ENCODE peak calls at places on chromosomes 13 and 19, in eight cellular contexts. One of them, this sample, is unnamed.

GRCh38 chr19:48569814-48570213 is 17.8 kb downstream of the SULT2B1 start:
- DNase-seq in left colon: no peak
- DNase-seq in heart right ventricle: no peak
- DNase-seq in cardiac fibroblast: no peak
- DNase-seq in cerebellar nuclear complex: no peak
- DNase-seq in Calu3: no peak
- DNase-seq in amniotic stem cell: no peak
- DNase-seq in iris pigment epithelial cell: peak
- DNase-seq in this sample: peak

GRCh38 chr19:39941615-39942507 is 7.4 kb upstream of the FCGBP start:
- DNase-seq in left colon: peak
- DNase-seq in heart right ventricle: peak
- DNase-seq in cardiac fibroblast: peak
- DNase-seq in cerebellar nuclear complex: no peak
- DNase-seq in Calu3: peak
- DNase-seq in amniotic stem cell: no peak
- DNase-seq in iris pigment epithelial cell: peak
- DNase-seq in this sample: peak

GRCh38 chr19:14616310-14616870 is 33.5 kb downstream of the CLEC17A start:
- DNase-seq in left colon: no peak
- DNase-seq in heart right ventricle: no peak
- DNase-seq in cardiac fibroblast: no peak
- DNase-seq in cerebellar nuclear complex: no peak
- DNase-seq in Calu3: no peak
- DNase-seq in amniotic stem cell: no peak
- DNase-seq in iris pigment epithelial cell: no peak
- DNase-seq in this sample: no peak

GRCh38 chr13:89865331-89865833 is 1482.1 kb upstream of the MIR17HG start:
- DNase-seq in left colon: no peak
- DNase-seq in heart right ventricle: no peak
- DNase-seq in cardiac fibroblast: no peak
- DNase-seq in cerebellar nuclear complex: no peak
- DNase-seq in Calu3: no peak
- DNase-seq in amniotic stem cell: no peak
- DNase-seq in iris pigment epithelial cell: peak
- DNase-seq in this sample: no peak

GRCh38 chr19:5049561-5049960 is 80.6 kb downstream of the KDM4B start:
- DNase-seq in left colon: no peak
- DNase-seq in heart right ventricle: no peak
- DNase-seq in cardiac fibroblast: no peak
- DNase-seq in cerebellar nuclear complex: no peak
- DNase-seq in Calu3: no peak
- DNase-seq in amniotic stem cell: no peak
- DNase-seq in iris pigment epithelial cell: no peak
- DNase-seq in this sample: no peak

GRCh38 chr19:48558018-48558684 is 6.2 kb downstream of the SULT2B1 start:
- DNase-seq in left colon: peak
- DNase-seq in heart right ventricle: no peak
- DNase-seq in cardiac fibroblast: peak
- DNase-seq in cerebellar nuclear complex: no peak
- DNase-seq in Calu3: peak
- DNase-seq in amniotic stem cell: no peak
- DNase-seq in iris pigment epithelial cell: peak
- DNase-seq in this sample: peak

GRCh38 chr13:93603043-93603442 is 376.4 kb downstream of the GPC6 start:
- DNase-seq in left colon: no peak
- DNase-seq in heart right ventricle: no peak
- DNase-seq in cardiac fibroblast: peak
- DNase-seq in cerebellar nuclear complex: no peak
- DNase-seq in Calu3: no peak
- DNase-seq in amniotic stem cell: peak
- DNase-seq in iris pigment epithelial cell: peak
- DNase-seq in this sample: peak

GRCh38 chr13:98939552-98940306 is 38.1 kb downstream of the DOCK9 start:
- DNase-seq in left colon: no peak
- DNase-seq in heart right ventricle: no peak
- DNase-seq in cardiac fibroblast: no peak
- DNase-seq in cerebellar nuclear complex: no peak
- DNase-seq in Calu3: no peak
- DNase-seq in amniotic stem cell: no peak
- DNase-seq in iris pigment epithelial cell: no peak
- DNase-seq in this sample: no peak

GRCh38 chr13:31755803-31756212 is 16.5 kb downstream of the RXFP2 start:
- DNase-seq in left colon: no peak
- DNase-seq in heart right ventricle: no peak
- DNase-seq in cardiac fibroblast: peak
- DNase-seq in cerebellar nuclear complex: no peak
- DNase-seq in Calu3: no peak
- DNase-seq in amniotic stem cell: no peak
- DNase-seq in iris pigment epithelial cell: peak
- DNase-seq in this sample: no peak

GRCh38 chr19:41426952-41427646 is at the start of gene B3GNT8:
- DNase-seq in left colon: peak
- DNase-seq in heart right ventricle: peak
- DNase-seq in cardiac fibroblast: peak
- DNase-seq in cerebellar nuclear complex: peak
- DNase-seq in Calu3: peak
- DNase-seq in amniotic stem cell: no peak
- DNase-seq in iris pigment epithelial cell: peak
- DNase-seq in this sample: peak

GRCh38 chr19:40006273-40006691 is 9.4 kb downstream of the ZNF546 start:
- DNase-seq in left colon: no peak
- DNase-seq in heart right ventricle: peak
- DNase-seq in cardiac fibroblast: peak
- DNase-seq in cerebellar nuclear complex: no peak
- DNase-seq in Calu3: peak
- DNase-seq in amniotic stem cell: no peak
- DNase-seq in iris pigment epithelial cell: peak
- DNase-seq in this sample: peak

GRCh38 chr13:78137404-78138142 is 218.9 kb upstream of the EDNRB start:
- DNase-seq in left colon: no peak
- DNase-seq in heart right ventricle: no peak
- DNase-seq in cardiac fibroblast: peak
- DNase-seq in cerebellar nuclear complex: peak
- DNase-seq in Calu3: peak
- DNase-seq in amniotic stem cell: peak
- DNase-seq in iris pigment epithelial cell: peak
- DNase-seq in this sample: peak

GRCh38 chr13:74092711-74093110 is 41.5 kb downstream of the KLF12 start:
- DNase-seq in left colon: no peak
- DNase-seq in heart right ventricle: no peak
- DNase-seq in cardiac fibroblast: no peak
- DNase-seq in cerebellar nuclear complex: no peak
- DNase-seq in Calu3: no peak
- DNase-seq in amniotic stem cell: no peak
- DNase-seq in iris pigment epithelial cell: no peak
- DNase-seq in this sample: no peak

GRCh38 chr19:13029893-13030292 is 34.6 kb downstream of the NFIX start:
- DNase-seq in left colon: peak
- DNase-seq in heart right ventricle: no peak
- DNase-seq in cardiac fibroblast: no peak
- DNase-seq in cerebellar nuclear complex: peak
- DNase-seq in Calu3: no peak
- DNase-seq in amniotic stem cell: no peak
- DNase-seq in iris pigment epithelial cell: no peak
- DNase-seq in this sample: peak

GRCh38 chr19:2885736-2886135 is 15.0 kb upstream of the ZNF57 start:
- DNase-seq in left colon: no peak
- DNase-seq in heart right ventricle: no peak
- DNase-seq in cardiac fibroblast: no peak
- DNase-seq in cerebellar nuclear complex: no peak
- DNase-seq in Calu3: no peak
- DNase-seq in amniotic stem cell: no peak
- DNase-seq in iris pigment epithelial cell: no peak
- DNase-seq in this sample: no peak

GRCh38 chr19:56109216-56109615 is 11.9 kb downstream of the ZNF787 start:
- DNase-seq in left colon: no peak
- DNase-seq in heart right ventricle: no peak
- DNase-seq in cardiac fibroblast: peak
- DNase-seq in cerebellar nuclear complex: no peak
- DNase-seq in Calu3: no peak
- DNase-seq in amniotic stem cell: no peak
- DNase-seq in iris pigment epithelial cell: peak
- DNase-seq in this sample: no peak

GRCh38 chr19:51347209-51347928 is 5.4 kb upstream of the VSIG10L start:
- DNase-seq in left colon: no peak
- DNase-seq in heart right ventricle: no peak
- DNase-seq in cardiac fibroblast: no peak
- DNase-seq in cerebellar nuclear complex: no peak
- DNase-seq in Calu3: no peak
- DNase-seq in amniotic stem cell: no peak
- DNase-seq in iris pigment epithelial cell: no peak
- DNase-seq in this sample: no peak

GRCh38 chr19:17097593-17098126 is 22.1 kb downstream of the MYO9B start:
- DNase-seq in left colon: no peak
- DNase-seq in heart right ventricle: no peak
- DNase-seq in cardiac fibroblast: peak
- DNase-seq in cerebellar nuclear complex: no peak
- DNase-seq in Calu3: peak
- DNase-seq in amniotic stem cell: no peak
- DNase-seq in iris pigment epithelial cell: no peak
- DNase-seq in this sample: peak

GRCh38 chr19:12346896-12347295 is 13.5 kb upstream of the ZNF563 start:
- DNase-seq in left colon: no peak
- DNase-seq in heart right ventricle: no peak
- DNase-seq in cardiac fibroblast: peak
- DNase-seq in cerebellar nuclear complex: no peak
- DNase-seq in Calu3: no peak
- DNase-seq in amniotic stem cell: no peak
- DNase-seq in iris pigment epithelial cell: no peak
- DNase-seq in this sample: no peak

GRCh38 chr13:39612023-39612637 is 9.1 kb upstream of the LHFPL6 start:
- DNase-seq in left colon: peak
- DNase-seq in heart right ventricle: peak
- DNase-seq in cardiac fibroblast: peak
- DNase-seq in cerebellar nuclear complex: peak
- DNase-seq in Calu3: peak
- DNase-seq in amniotic stem cell: peak
- DNase-seq in iris pigment epithelial cell: peak
- DNase-seq in this sample: peak

GRCh38 chr19:38617764-38618589 is at the start of gene MAP4K1:
- DNase-seq in left colon: peak
- DNase-seq in heart right ventricle: peak
- DNase-seq in cardiac fibroblast: no peak
- DNase-seq in cerebellar nuclear complex: no peak
- DNase-seq in Calu3: no peak
- DNase-seq in amniotic stem cell: no peak
- DNase-seq in iris pigment epithelial cell: no peak
- DNase-seq in this sample: no peak

GRCh38 chr13:86731987-86732386 is 932.8 kb upstream of the SLITRK6 start:
- DNase-seq in left colon: no peak
- DNase-seq in heart right ventricle: no peak
- DNase-seq in cardiac fibroblast: no peak
- DNase-seq in cerebellar nuclear complex: no peak
- DNase-seq in Calu3: no peak
- DNase-seq in amniotic stem cell: no peak
- DNase-seq in iris pigment epithelial cell: no peak
- DNase-seq in this sample: no peak

GRCh38 chr13:20390526-20391175 is 135.0 kb downstream of the CRYL1 start:
- DNase-seq in left colon: no peak
- DNase-seq in heart right ventricle: no peak
- DNase-seq in cardiac fibroblast: no peak
- DNase-seq in cerebellar nuclear complex: no peak
- DNase-seq in Calu3: no peak
- DNase-seq in amniotic stem cell: no peak
- DNase-seq in iris pigment epithelial cell: no peak
- DNase-seq in this sample: no peak

GRCh38 chr13:104843328-104843727 is 1692.1 kb downstream of the EFNB2 start:
- DNase-seq in left colon: no peak
- DNase-seq in heart right ventricle: no peak
- DNase-seq in cardiac fibroblast: no peak
- DNase-seq in cerebellar nuclear complex: no peak
- DNase-seq in Calu3: no peak
- DNase-seq in amniotic stem cell: no peak
- DNase-seq in iris pigment epithelial cell: no peak
- DNase-seq in this sample: no peak

GRCh38 chr19:14004619-14005380 is 1.3 kb downstream of the RFX1 start:
- DNase-seq in left colon: peak
- DNase-seq in heart right ventricle: peak
- DNase-seq in cardiac fibroblast: peak
- DNase-seq in cerebellar nuclear complex: no peak
- DNase-seq in Calu3: peak
- DNase-seq in amniotic stem cell: no peak
- DNase-seq in iris pigment epithelial cell: no peak
- DNase-seq in this sample: no peak

GRCh38 chr13:107284168-107284567 is 716.2 kb upstream of the ARGLU1 start:
- DNase-seq in left colon: no peak
- DNase-seq in heart right ventricle: no peak
- DNase-seq in cardiac fibroblast: peak
- DNase-seq in cerebellar nuclear complex: no peak
- DNase-seq in Calu3: no peak
- DNase-seq in amniotic stem cell: peak
- DNase-seq in iris pigment epithelial cell: peak
- DNase-seq in this sample: peak

GRCh38 chr19:44498988-44499387 is 1.3 kb downstream of the ZNF180 start:
- DNase-seq in left colon: no peak
- DNase-seq in heart right ventricle: no peak
- DNase-seq in cardiac fibroblast: no peak
- DNase-seq in cerebellar nuclear complex: no peak
- DNase-seq in Calu3: no peak
- DNase-seq in amniotic stem cell: no peak
- DNase-seq in iris pigment epithelial cell: no peak
- DNase-seq in this sample: no peak

GRCh38 chr13:26583662-26584061 is 26.2 kb downstream of the WASF3 start:
- DNase-seq in left colon: no peak
- DNase-seq in heart right ventricle: no peak
- DNase-seq in cardiac fibroblast: no peak
- DNase-seq in cerebellar nuclear complex: no peak
- DNase-seq in Calu3: no peak
- DNase-seq in amniotic stem cell: no peak
- DNase-seq in iris pigment epithelial cell: no peak
- DNase-seq in this sample: no peak

GRCh38 chr13:42272776-42273175 is 824 bp downstream of the AKAP11 start:
- DNase-seq in left colon: no peak
- DNase-seq in heart right ventricle: no peak
- DNase-seq in cardiac fibroblast: no peak
- DNase-seq in cerebellar nuclear complex: no peak
- DNase-seq in Calu3: no peak
- DNase-seq in amniotic stem cell: no peak
- DNase-seq in iris pigment epithelial cell: no peak
- DNase-seq in this sample: no peak

GRCh38 chr19:14198384-14199376 is 7.3 kb downstream of the ADGRL1 start:
- DNase-seq in left colon: no peak
- DNase-seq in heart right ventricle: no peak
- DNase-seq in cardiac fibroblast: peak
- DNase-seq in cerebellar nuclear complex: no peak
- DNase-seq in Calu3: no peak
- DNase-seq in amniotic stem cell: no peak
- DNase-seq in iris pigment epithelial cell: no peak
- DNase-seq in this sample: no peak

GRCh38 chr13:20391597-20392452 is 133.8 kb downstream of the CRYL1 start:
- DNase-seq in left colon: no peak
- DNase-seq in heart right ventricle: no peak
- DNase-seq in cardiac fibroblast: no peak
- DNase-seq in cerebellar nuclear complex: no peak
- DNase-seq in Calu3: peak
- DNase-seq in amniotic stem cell: no peak
- DNase-seq in iris pigment epithelial cell: no peak
- DNase-seq in this sample: no peak

GRCh38 chr19:39202998-39203355 is 1.1 kb downstream of the SYCN start:
- DNase-seq in left colon: no peak
- DNase-seq in heart right ventricle: no peak
- DNase-seq in cardiac fibroblast: no peak
- DNase-seq in cerebellar nuclear complex: no peak
- DNase-seq in Calu3: no peak
- DNase-seq in amniotic stem cell: no peak
- DNase-seq in iris pigment epithelial cell: no peak
- DNase-seq in this sample: no peak

GRCh38 chr19:15128162-15128770 is 21.1 kb downstream of the SYDE1 start:
- DNase-seq in left colon: no peak
- DNase-seq in heart right ventricle: no peak
- DNase-seq in cardiac fibroblast: peak
- DNase-seq in cerebellar nuclear complex: no peak
- DNase-seq in Calu3: no peak
- DNase-seq in amniotic stem cell: no peak
- DNase-seq in iris pigment epithelial cell: no peak
- DNase-seq in this sample: no peak

GRCh38 chr19:18683955-18684641 is 618 bp downstream of the CRTC1 start:
- DNase-seq in left colon: no peak
- DNase-seq in heart right ventricle: no peak
- DNase-seq in cardiac fibroblast: no peak
- DNase-seq in cerebellar nuclear complex: no peak
- DNase-seq in Calu3: no peak
- DNase-seq in amniotic stem cell: no peak
- DNase-seq in iris pigment epithelial cell: no peak
- DNase-seq in this sample: no peak